ENCODE peak calls at places on chromosomes 11 and 22, in four cellular contexts. L, Q, P and Z are unnamed samples.

GRCh38 chr11:100831929-100832480 is 144.9 kb downstream of the ARHGAP42 start:
- DNase-seq in P (no peak), L (no peak), Q (no peak), Z (no peak)

GRCh38 chr11:124867700-124868099 is 2.5 kb downstream of the ROBO3 start:
- DNase-seq in P (peak), L (peak), Q (peak), Z (peak)

GRCh38 chr11:75557649-75558494 is 4.2 kb upstream of the SERPINH1 start:
- DNase-seq in Q (no peak), P (no peak), L (peak), Z (no peak)

GRCh38 chr22:49525776-49526535 is 301.7 kb downstream of the BRD1 start:
- DNase-seq in P (no peak), Q (no peak), L (peak), Z (no peak)

GRCh38 chr11:110125632-110126031 is 32.4 kb downstream of the ZC3H12C start:
- DNase-seq in P (peak), Q (no peak), L (peak), Z (no peak)

GRCh38 chr11:15687342-15687741 is 572.6 kb downstream of the INSC start:
- DNase-seq in L (no peak), Q (no peak), P (no peak), Z (no peak)

GRCh38 chr22:37063436-37064420 is 12.2 kb downstream of the KCTD17 start:
- DNase-seq in L (no peak), Q (no peak), P (no peak), Z (no peak)

GRCh38 chr11:19872526-19873135 is 160.0 kb downstream of the NAV2 start:
- DNase-seq in P (no peak), Q (no peak), L (no peak), Z (peak)

GRCh38 chr22:48505891-48506290 is 1321.8 kb downstream of the BRD1 start:
- DNase-seq in L (no peak), Q (no peak), P (no peak), Z (no peak)

GRCh38 chr22:27409299-27409698 is 392.3 kb downstream of the MN1 start:
- DNase-seq in L (no peak), Q (no peak), P (peak), Z (no peak)

GRCh38 chr11:22466809-22467208 is 128.6 kb downstream of the SLC17A6 start:
- DNase-seq in L (no peak), Q (no peak), P (no peak), Z (no peak)

GRCh38 chr11:73350908-73351636 is 25.1 kb upstream of the RELT start:
- DNase-seq in L (peak), P (peak), Q (peak), Z (peak)

GRCh38 chr11:21654091-21654490 is 538.8 kb upstream of the ANO5 start:
- DNase-seq in P (no peak), L (no peak), Q (no peak), Z (no peak)

GRCh38 chr11:5204787-5205186 is 4.3 kb upstream of the OR51V1 start:
- DNase-seq in Q (peak), P (peak), L (peak), Z (no peak)

GRCh38 chr11:76856571-76856970 is 4.1 kb upstream of the ACER3 start:
- DNase-seq in P (no peak), L (no peak), Q (no peak), Z (no peak)

GRCh38 chr11:6557761-6558674 is 45.4 kb downstream of the RRP8 start:
- DNase-seq in L (no peak), Q (no peak), P (no peak), Z (no peak)

GRCh38 chr11:12415567-12415966 is 38.2 kb downstream of the PARVA start:
- DNase-seq in P (no peak), L (no peak), Q (no peak), Z (no peak)

GRCh38 chr22:46137218-46137766 is 13.0 kb upstream of the PPARA start:
- DNase-seq in P (no peak), L (no peak), Q (no peak), Z (no peak)

GRCh38 chr11:64772318-64773018 is 5.9 kb downstream of the SF1 start:
- DNase-seq in Q (no peak), L (no peak), P (no peak), Z (no peak)

GRCh38 chr11:57162179-57162898 is 19.4 kb upstream of the LRRC55 start:
- DNase-seq in P (no peak), L (no peak), Q (no peak), Z (no peak)

GRCh38 chr22:27474112-27474571 is 327.4 kb downstream of the MN1 start:
- DNase-seq in P (no peak), L (no peak), Q (no peak), Z (no peak)

GRCh38 chr22:37909756-37910155 is 3.7 kb downstream of the MICALL1 start:
- DNase-seq in P (no peak), L (no peak), Q (no peak), Z (no peak)

GRCh38 chr11:65743928-65744698 is 23.5 kb upstream of the RNASEH2C start:
- DNase-seq in P (peak), L (peak), Q (peak), Z (peak)

GRCh38 chr11:119741369-119742262 is 12.6 kb upstream of the NECTIN1 start:
- DNase-seq in L (peak), P (peak), Q (no peak), Z (peak)

GRCh38 chr11:108959874-108960273 is 295.0 kb downstream of the DDX10 start:
- DNase-seq in P (no peak), L (no peak), Q (no peak), Z (no peak)

GRCh38 chr22:37343863-37344734 is 61.8 kb downstream of the CYTH4 start:
- DNase-seq in P (no peak), L (no peak), Q (no peak), Z (no peak)

GRCh38 chr11:2092956-2093412 is 46.2 kb downstream of the IGF2 start:
- DNase-seq in P (no peak), L (no peak), Q (peak), Z (no peak)

GRCh38 chr11:119377961-119378667 is 3.4 kb downstream of the USP2 start:
- DNase-seq in Q (peak), P (no peak), L (peak), Z (no peak)

GRCh38 chr11:73205666-73206343 is 12.3 kb upstream of the P2RY2 start:
- DNase-seq in P (no peak), Q (no peak), L (no peak), Z (no peak)

GRCh38 chr22:33018232-33018864 is 39.8 kb downstream of the SYN3 start:
- DNase-seq in Q (peak), L (peak), P (peak), Z (peak)

GRCh38 chr11:126084608-126084912 is 21.9 kb upstream of the CDON start:
- DNase-seq in Q (no peak), P (no peak), L (no peak), Z (no peak)

GRCh38 chr11:6205366-6205765 is at the start of gene C11orf42:
- DNase-seq in L (no peak), P (no peak), Q (no peak), Z (no peak)

DNA sequence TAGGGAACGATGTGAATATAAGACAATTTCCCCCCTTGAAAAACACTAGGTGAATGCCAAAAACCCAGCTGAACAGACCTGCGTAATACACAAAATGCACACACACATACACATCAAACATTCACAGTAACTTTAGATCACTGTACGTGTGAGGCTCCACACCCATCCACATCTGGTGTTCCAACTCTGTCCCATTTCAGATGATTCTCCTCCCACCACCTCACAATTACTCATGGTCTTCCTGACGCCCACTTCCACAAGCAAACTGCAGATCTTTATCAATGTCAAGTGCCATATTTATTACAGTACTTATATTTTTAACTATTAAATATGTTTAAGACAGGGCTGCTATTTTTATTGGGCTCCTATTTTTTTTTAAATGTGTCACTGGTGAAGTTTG is 57.9 kb upstream of the TENM4 start:
- DNase-seq in P (no peak), Q (no peak), L (no peak), Z (no peak)
- TF ChIP-seq FOXJ3 in P (no peak), Q (no peak), L (no peak), Z (no peak)

DNA sequence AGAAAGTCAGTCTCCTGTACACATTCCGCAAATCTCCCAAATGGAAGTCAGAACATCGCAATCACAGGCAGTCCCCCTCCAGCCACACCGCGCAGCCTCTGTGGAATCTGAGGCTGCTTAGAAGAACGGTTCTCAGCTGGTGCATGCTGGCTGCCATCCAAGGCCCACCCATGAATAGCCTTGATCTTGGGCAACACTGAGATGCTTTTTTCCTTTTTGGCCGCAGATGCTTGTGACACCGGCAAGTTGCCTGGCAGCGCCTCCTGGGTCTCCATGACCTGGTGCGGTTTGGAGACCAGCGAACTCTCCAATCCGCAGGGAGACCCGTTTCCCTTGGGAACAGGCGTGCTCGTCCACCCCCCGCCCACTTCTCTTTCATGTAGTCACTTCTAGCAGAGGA is 26.3 kb upstream of the PHF21B start:
- DNase-seq in Q (no peak), L (no peak), P (no peak), Z (no peak)
- TF ChIP-seq FOXJ3 in Q (no peak), L (no peak), P (no peak), Z (no peak)

GRCh38 chr11:117719480-117719879 is 77.5 kb downstream of the DSCAML1 start:
- DNase-seq in P (no peak), Q (no peak), L (no peak), Z (no peak)

GRCh38 chr11:117717485-117718314 is 79.3 kb downstream of the DSCAML1 start:
- DNase-seq in P (peak), Q (peak), L (no peak), Z (peak)

GRCh38 chr11:117722074-117722473 is 74.9 kb downstream of the DSCAML1 start:
- DNase-seq in L (no peak), P (no peak), Q (no peak), Z (no peak)

GRCh38 chr11:117716652-117717440 is 80.2 kb downstream of the DSCAML1 start:
- DNase-seq in P (no peak), Q (no peak), L (no peak), Z (no peak)

DNA sequence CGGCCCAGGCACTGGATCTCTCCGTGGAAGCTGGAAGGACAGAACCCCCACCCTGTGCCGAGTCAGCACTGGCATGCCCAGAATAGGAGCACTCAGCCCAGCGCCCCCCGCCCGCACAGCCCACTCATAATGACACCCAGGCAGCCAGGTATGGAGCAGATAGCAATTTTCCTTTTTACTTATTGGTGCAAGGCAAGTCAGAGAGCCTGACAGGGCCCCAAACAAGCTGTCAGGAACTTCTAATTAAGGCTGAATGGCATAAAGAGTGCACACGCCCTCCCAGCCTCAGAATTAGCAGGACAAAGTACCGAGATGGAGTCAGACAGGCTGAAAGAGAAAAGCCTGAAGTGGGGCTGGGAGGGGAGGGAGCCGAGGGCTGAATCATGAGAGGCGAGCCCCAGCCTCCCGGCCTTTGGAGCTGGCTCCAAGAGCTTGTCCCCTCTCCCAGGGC is 76.9 kb downstream of the DSCAML1 start:
- DNase-seq in P (no peak), Q (no peak), L (no peak), Z (peak)
- TF ChIP-seq FOXJ3 in P (no peak), Q (no peak), L (no peak), Z (no peak)

DNA sequence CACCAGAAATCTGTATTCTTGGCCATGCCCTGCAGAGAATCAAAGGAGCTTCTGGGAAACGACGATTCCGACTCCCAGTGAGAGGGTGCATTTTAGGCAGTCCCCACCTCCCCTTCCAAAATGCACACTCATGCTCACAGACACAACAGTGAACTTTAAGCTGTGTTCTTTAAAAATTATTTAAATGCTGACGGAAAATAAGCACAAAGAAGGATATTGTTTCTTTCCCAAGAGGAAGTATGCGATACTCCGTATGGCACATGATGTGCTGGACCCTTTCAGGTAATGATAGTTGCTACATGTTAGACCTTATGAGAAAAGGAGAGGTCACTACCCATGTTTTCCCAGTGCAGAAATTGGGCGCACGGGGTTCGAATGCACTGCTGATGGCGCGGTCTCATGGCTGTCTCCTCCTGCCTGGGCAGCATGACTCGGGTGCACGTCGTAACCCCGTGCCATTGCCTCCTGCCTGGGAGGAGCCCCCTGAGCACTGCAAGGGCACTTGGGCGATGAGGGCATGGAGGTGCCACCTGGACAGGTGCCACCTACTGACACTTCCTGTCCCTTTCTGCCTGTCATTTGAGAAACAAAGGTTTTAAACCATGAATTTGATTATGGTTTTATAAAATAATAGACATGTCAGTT is 63.9 kb upstream of the CTTN start:
- DNase-seq in L (no peak), P (no peak), Q (no peak), Z (no peak)
- TF ChIP-seq FOXJ3 in L (no peak), P (no peak), Q (no peak), Z (no peak)

DNA sequence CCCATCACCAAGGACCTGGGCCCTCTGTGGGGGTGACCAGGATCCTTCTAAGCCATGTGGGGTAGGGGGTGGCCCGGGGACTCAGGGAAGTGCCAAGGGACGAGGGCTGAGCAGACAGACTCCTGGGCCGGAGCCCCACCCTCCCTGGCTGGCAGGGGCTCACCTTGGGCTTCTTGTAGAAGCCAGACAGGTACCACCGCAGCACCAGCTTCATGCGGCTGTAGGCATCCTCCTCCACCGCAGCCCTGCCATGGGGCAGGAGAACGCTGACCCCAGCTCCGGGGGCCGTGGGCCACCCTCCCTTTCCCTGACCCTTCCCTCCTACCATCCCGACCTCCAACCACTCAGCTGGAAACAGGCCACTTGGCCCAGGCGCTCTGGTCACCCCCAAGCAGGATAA is 45.9 kb upstream of the CARS1 start:
- DNase-seq in Q (peak), P (no peak), L (no peak), Z (no peak)
- TF ChIP-seq FOXJ3 in Q (no peak), P (no peak), L (no peak), Z (no peak)